ENCODE peak calls at places on chromosomes 2 and 18, in eight cellular contexts. U, B, P, K, Y, V, L and T are unnamed samples.

GRCh38 chr2:117321816-117322215 is 492.7 kb upstream of the DDX18 start:
- DNase-seq in U (no peak), B (no peak), P (no peak), K (no peak), Y (no peak), V (no peak), L (no peak), T (no peak)

GRCh38 chr2:213232649-213233437 is 51.4 kb upstream of the SPAG16 start:
- DNase-seq in U (no peak), B (peak; percentile 16), P (peak; percentile 29), K (no peak), Y (no peak), V (no peak), L (no peak), T (no peak)

GRCh38 chr2:168639501-168639900 is 162.9 kb upstream of the NOSTRIN start:
- DNase-seq in U (no peak), B (no peak), P (no peak), K (no peak), Y (peak; percentile 39), V (no peak), L (no peak), T (no peak)

GRCh38 chr2:162333968-162334367 is 10.0 kb upstream of the GCA start:
- DNase-seq in U (peak; percentile 21), B (no peak), P (no peak), K (no peak), Y (peak; percentile 26), V (no peak), L (no peak), T (no peak)

GRCh38 chr2:191728710-191729597 is 51.0 kb downstream of the NABP1 start:
- DNase-seq in U (no peak), B (no peak), P (no peak), K (no peak), Y (no peak), V (no peak), L (no peak), T (no peak)

GRCh38 chr2:36493221-36493620 is 104.7 kb downstream of the FEZ2 start:
- DNase-seq in U (no peak), B (no peak), P (no peak), K (no peak), Y (no peak), V (no peak), L (no peak), T (no peak)

GRCh38 chr2:64779117-64779690 is 125.5 kb upstream of the SERTAD2 start:
- DNase-seq in U (no peak), B (no peak), P (no peak), K (no peak), Y (no peak), V (no peak), L (no peak), T (no peak)

GRCh38 chr2:102159295-102159694 is 16.7 kb downstream of the IL1R1 start:
- DNase-seq in U (no peak), B (no peak), P (no peak), K (no peak), Y (no peak), V (no peak), L (no peak), T (no peak)

GRCh38 chr2:48548871-48549270 is 18.9 kb downstream of the STON1 start:
- DNase-seq in U (no peak), B (no peak), P (no peak), K (no peak), Y (no peak), V (no peak), L (no peak), T (no peak)

GRCh38 chr18:54950221-54950620 is 9.0 kb downstream of the CCDC68 start:
- DNase-seq in U (no peak), B (no peak), P (no peak), K (no peak), Y (no peak), V (no peak), L (peak; percentile 8), T (no peak)

GRCh38 chr2:119939915-119940314 is 73.0 kb upstream of the EPB41L5 start:
- DNase-seq in U (no peak), B (no peak), P (no peak), K (no peak), Y (no peak), V (no peak), L (no peak), T (no peak)

GRCh38 chr2:120254178-120254577 is 1.5 kb downstream of the RALB start:
- DNase-seq in U (no peak), B (no peak), P (no peak), K (no peak), Y (no peak), V (no peak), L (no peak), T (no peak)

GRCh38 chr2:226683196-226683595 is 116.4 kb downstream of the IRS1 start:
- DNase-seq in U (no peak), B (no peak), P (no peak), K (no peak), Y (no peak), V (no peak), L (no peak), T (no peak)

GRCh38 chr18:44704137-44704791 is 23.6 kb downstream of the SETBP1 start:
- DNase-seq in U (no peak), B (no peak), P (no peak), K (no peak), Y (no peak), V (no peak), L (no peak), T (no peak)

GRCh38 chr2:207419331-207419730 is 110.4 kb upstream of the CREB1 start:
- DNase-seq in U (no peak), B (no peak), P (no peak), K (no peak), Y (no peak), V (no peak), L (no peak), T (no peak)

GRCh38 chr18:36872329-36872728 is 43.4 kb downstream of the KIAA1328 start:
- DNase-seq in U (no peak), B (no peak), P (no peak), K (no peak), Y (no peak), V (no peak), L (no peak), T (no peak)

GRCh38 chr2:54560146-54560881 is 104.2 kb downstream of the SPTBN1 start:
- DNase-seq in U (no peak), B (no peak), P (no peak), K (no peak), Y (peak; percentile 50), V (no peak), L (no peak), T (peak; percentile 92)

GRCh38 chr18:741931-742512 is 29.6 kb upstream of the ENOSF1 start:
- DNase-seq in U (no peak), B (no peak), P (no peak), K (no peak), Y (no peak), V (no peak), L (no peak), T (no peak)

GRCh38 chr2:196514641-196515040 is 124.9 kb upstream of the CCDC150 start:
- DNase-seq in U (no peak), B (no peak), P (no peak), K (no peak), Y (no peak), V (no peak), L (no peak), T (no peak)

GRCh38 chr2:234249873-234250272 is 199.4 kb downstream of the SPP2 start:
- DNase-seq in U (no peak), B (no peak), P (no peak), K (no peak), Y (no peak), V (no peak), L (no peak), T (no peak)

GRCh38 chr2:6314218-6314855 is 551.4 kb downstream of the CMPK2 start:
- DNase-seq in U (no peak), B (no peak), P (no peak), K (no peak), Y (no peak), V (no peak), L (no peak), T (no peak)

GRCh38 chr2:208373460-208374089 is 33.0 kb upstream of the PTH2R start:
- DNase-seq in U (peak; percentile 41), B (no peak), P (no peak), K (no peak), Y (peak; percentile 41), V (no peak), L (peak; percentile 30), T (peak; percentile 33)

GRCh38 chr2:45930396-45930792 is 278.9 kb downstream of the PRKCE start:
- DNase-seq in U (no peak), B (no peak), P (no peak), K (no peak), Y (no peak), V (no peak), L (no peak), T (no peak)